ENCODE peak calls at places on chromosome 15, in nine cellular contexts. One of them, this sample, is unnamed. For H3K27me3, the result is how much of the 10 kb centered on the place peaks cover.

GRCh38 chr15:81027200-81027599 is 26.5 kb downstream of the TLNRD1 start:
- DNase-seq in upper lobe of right lung: no peak
- DNase-seq in H9: no peak
- DNase-seq in left ventricle myocardium inferior: no peak
- DNase-seq in HCT116: no peak
- DNase-seq in lower lobe of right lung: no peak
- DNase-seq in psoas muscle: no peak
- DNase-seq in gastrocnemius medialis: no peak
- DNase-seq in SK-N-SH: no peak
- DNase-seq in this sample: no peak

GRCh38 chr15:41001524-41001923 is 48.3 kb downstream of the CHAC1 start:
- DNase-seq in gastrocnemius medialis: no peak
- DNase-seq in left ventricle myocardium inferior: no peak
- DNase-seq in lower lobe of right lung: no peak
- DNase-seq in H9: no peak
- DNase-seq in upper lobe of right lung: no peak
- DNase-seq in SK-N-SH: no peak
- DNase-seq in psoas muscle: no peak
- DNase-seq in HCT116: no peak
- DNase-seq in this sample: no peak

GRCh38 chr15:84034831-84035753 is 200.5 kb upstream of the GOLGA6L4 start:
- DNase-seq in psoas muscle: no peak
- DNase-seq in lower lobe of right lung: no peak
- DNase-seq in H9: peak
- DNase-seq in SK-N-SH: peak
- DNase-seq in upper lobe of right lung: no peak
- DNase-seq in HCT116: peak
- DNase-seq in left ventricle myocardium inferior: no peak
- DNase-seq in gastrocnemius medialis: no peak
- DNase-seq in this sample: peak

GRCh38 chr15:89383635-89384604 is 49.3 kb upstream of the POLG start:
- DNase-seq in H9: peak
- DNase-seq in gastrocnemius medialis: no peak
- DNase-seq in lower lobe of right lung: no peak
- DNase-seq in left ventricle myocardium inferior: peak
- DNase-seq in psoas muscle: no peak
- DNase-seq in HCT116: no peak
- DNase-seq in SK-N-SH: peak
- DNase-seq in upper lobe of right lung: no peak
- DNase-seq in this sample: no peak

GRCh38 chr15:34161329-34161953 is 48.5 kb downstream of the KATNBL1 start:
- DNase-seq in HCT116: peak
- DNase-seq in H9: peak
- DNase-seq in psoas muscle: no peak
- DNase-seq in lower lobe of right lung: no peak
- DNase-seq in left ventricle myocardium inferior: no peak
- DNase-seq in upper lobe of right lung: no peak
- DNase-seq in SK-N-SH: no peak
- DNase-seq in gastrocnemius medialis: no peak
- DNase-seq in this sample: no peak

GRCh38 chr15:89103481-89104171 is 15.4 kb downstream of the ABHD2 start:
- DNase-seq in gastrocnemius medialis: peak
- DNase-seq in SK-N-SH: no peak
- DNase-seq in upper lobe of right lung: no peak
- DNase-seq in HCT116: no peak
- DNase-seq in lower lobe of right lung: no peak
- DNase-seq in psoas muscle: no peak
- DNase-seq in H9: no peak
- DNase-seq in left ventricle myocardium inferior: no peak
- DNase-seq in this sample: no peak

GRCh38 chr15:101039461-101039860 is 120.3 kb downstream of the LRRK1 start:
- DNase-seq in HCT116: no peak
- DNase-seq in upper lobe of right lung: no peak
- DNase-seq in H9: peak
- DNase-seq in lower lobe of right lung: no peak
- DNase-seq in gastrocnemius medialis: no peak
- DNase-seq in psoas muscle: no peak
- DNase-seq in SK-N-SH: no peak
- DNase-seq in left ventricle myocardium inferior: no peak
- DNase-seq in this sample: no peak

GRCh38 chr15:94164202-94164807 is 67.1 kb upstream of the MCTP2 start:
- DNase-seq in psoas muscle: peak
- DNase-seq in upper lobe of right lung: no peak
- DNase-seq in lower lobe of right lung: no peak
- DNase-seq in left ventricle myocardium inferior: no peak
- DNase-seq in SK-N-SH: peak
- DNase-seq in HCT116: peak
- DNase-seq in H9: peak
- DNase-seq in gastrocnemius medialis: no peak
- DNase-seq in this sample: peak

GRCh38 chr15:101159096-101159935 is 92.5 kb downstream of the CHSY1 start:
- DNase-seq in upper lobe of right lung: no peak
- DNase-seq in HCT116: no peak
- DNase-seq in lower lobe of right lung: peak
- DNase-seq in left ventricle myocardium inferior: no peak
- DNase-seq in SK-N-SH: no peak
- DNase-seq in gastrocnemius medialis: no peak
- DNase-seq in H9: no peak
- DNase-seq in psoas muscle: no peak
- DNase-seq in this sample: no peak

GRCh38 chr15:47620960-47621681 is 96.2 kb upstream of the SEMA6D start:
- DNase-seq in HCT116: no peak
- DNase-seq in H9: no peak
- DNase-seq in gastrocnemius medialis: no peak
- DNase-seq in upper lobe of right lung: no peak
- DNase-seq in left ventricle myocardium inferior: no peak
- DNase-seq in lower lobe of right lung: no peak
- DNase-seq in psoas muscle: no peak
- DNase-seq in SK-N-SH: no peak
- DNase-seq in this sample: no peak

GRCh38 chr15:100131321-100132224 is 210.2 kb downstream of the ADAMTS17 start:
- DNase-seq in lower lobe of right lung: peak
- DNase-seq in upper lobe of right lung: no peak
- DNase-seq in HCT116: no peak
- DNase-seq in H9: peak
- DNase-seq in SK-N-SH: no peak
- DNase-seq in left ventricle myocardium inferior: peak
- DNase-seq in psoas muscle: no peak
- DNase-seq in gastrocnemius medialis: no peak
- DNase-seq in this sample: no peak

GRCh38 chr15:98943609-98944111 is 63.9 kb downstream of the PGPEP1L start:
- DNase-seq in H9: no peak
- DNase-seq in lower lobe of right lung: no peak
- DNase-seq in upper lobe of right lung: no peak
- DNase-seq in left ventricle myocardium inferior: peak
- DNase-seq in psoas muscle: peak
- DNase-seq in gastrocnemius medialis: peak
- DNase-seq in SK-N-SH: no peak
- DNase-seq in HCT116: no peak
- DNase-seq in this sample: no peak

GRCh38 chr15:74176262-74177208 is 3.0 kb downstream of the ISLR start:
- DNase-seq in left ventricle myocardium inferior: peak
- DNase-seq in SK-N-SH: peak
- DNase-seq in gastrocnemius medialis: no peak
- DNase-seq in lower lobe of right lung: peak
- DNase-seq in upper lobe of right lung: peak
- DNase-seq in psoas muscle: no peak
- DNase-seq in H9: peak
- DNase-seq in HCT116: no peak
- DNase-seq in this sample: no peak

GRCh38 chr15:68055224-68055705 is 1.1 kb downstream of the PIAS1 start:
- DNase-seq in H9: no peak
- DNase-seq in HCT116: no peak
- DNase-seq in gastrocnemius medialis: no peak
- DNase-seq in upper lobe of right lung: no peak
- DNase-seq in left ventricle myocardium inferior: no peak
- DNase-seq in psoas muscle: no peak
- DNase-seq in lower lobe of right lung: no peak
- DNase-seq in SK-N-SH: peak
- DNase-seq in this sample: no peak

GRCh38 chr15:100520132-100520921 is 8.4 kb downstream of the CERS3 start:
- DNase-seq in lower lobe of right lung: no peak
- DNase-seq in gastrocnemius medialis: no peak
- DNase-seq in upper lobe of right lung: no peak
- DNase-seq in H9: no peak
- DNase-seq in SK-N-SH: no peak
- DNase-seq in left ventricle myocardium inferior: no peak
- DNase-seq in HCT116: no peak
- DNase-seq in psoas muscle: no peak
- DNase-seq in this sample: no peak

DNA sequence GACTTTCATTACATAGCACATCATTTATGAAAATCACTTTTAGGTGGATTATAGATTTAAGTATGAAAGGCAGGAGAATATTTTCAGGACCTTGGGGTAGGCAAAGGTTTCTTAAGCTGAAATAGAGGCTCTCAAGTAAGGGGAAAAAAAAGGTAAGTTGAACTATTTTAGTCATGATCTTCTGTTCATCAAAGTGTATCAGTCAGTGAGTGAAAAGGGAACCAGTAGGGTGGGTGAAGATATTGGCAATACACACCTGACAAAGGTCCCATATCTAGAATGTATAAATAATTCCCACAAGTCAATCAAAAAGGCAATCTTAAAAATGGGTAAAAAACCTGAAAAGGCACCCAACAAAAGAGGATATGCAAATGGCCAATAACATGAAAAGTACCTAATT is 218.6 kb downstream of the KLF13 start:
- DNase-seq in left ventricle myocardium inferior: no peak
- DNase-seq in psoas muscle: no peak
- DNase-seq in upper lobe of right lung: no peak
- DNase-seq in gastrocnemius medialis: no peak
- DNase-seq in HCT116: no peak
- DNase-seq in lower lobe of right lung: no peak
- DNase-seq in H9: no peak
- DNase-seq in SK-N-SH: no peak
- DNase-seq in this sample: no peak
- H3K27me3 ChIP-seq in left ventricle myocardium inferior: under half
- H3K27me3 ChIP-seq in psoas muscle: under half
- H3K27me3 ChIP-seq in upper lobe of right lung: under half
- H3K27me3 ChIP-seq in gastrocnemius medialis: under half
- H3K27me3 ChIP-seq in HCT116: half or more
- H3K27me3 ChIP-seq in lower lobe of right lung: under half
- H3K27me3 ChIP-seq in H9: under half
- H3K27me3 ChIP-seq in SK-N-SH: under half
- H3K27me3 ChIP-seq in this sample: under half

GRCh38 chr15:42088801-42089640 is 5.3 kb downstream of the PLA2G4D start:
- DNase-seq in left ventricle myocardium inferior: no peak
- DNase-seq in psoas muscle: no peak
- DNase-seq in HCT116: no peak
- DNase-seq in upper lobe of right lung: no peak
- DNase-seq in SK-N-SH: no peak
- DNase-seq in gastrocnemius medialis: no peak
- DNase-seq in H9: no peak
- DNase-seq in lower lobe of right lung: no peak
- DNase-seq in this sample: no peak
- H3K27me3 ChIP-seq in left ventricle myocardium inferior: under half
- H3K27me3 ChIP-seq in psoas muscle: under half
- H3K27me3 ChIP-seq in HCT116: under half
- H3K27me3 ChIP-seq in upper lobe of right lung: under half
- H3K27me3 ChIP-seq in SK-N-SH: under half
- H3K27me3 ChIP-seq in gastrocnemius medialis: under half
- H3K27me3 ChIP-seq in H9: under half
- H3K27me3 ChIP-seq in lower lobe of right lung: under half
- H3K27me3 ChIP-seq in this sample: under half

GRCh38 chr15:66131200-66131599 is 122.3 kb downstream of the MEGF11 start:
- DNase-seq in H9: no peak
- DNase-seq in SK-N-SH: no peak
- DNase-seq in gastrocnemius medialis: no peak
- DNase-seq in HCT116: no peak
- DNase-seq in lower lobe of right lung: no peak
- DNase-seq in psoas muscle: no peak
- DNase-seq in left ventricle myocardium inferior: no peak
- DNase-seq in upper lobe of right lung: no peak
- DNase-seq in this sample: no peak
- H3K27me3 ChIP-seq in H9: under half
- H3K27me3 ChIP-seq in SK-N-SH: under half
- H3K27me3 ChIP-seq in gastrocnemius medialis: under half
- H3K27me3 ChIP-seq in HCT116: under half
- H3K27me3 ChIP-seq in lower lobe of right lung: under half
- H3K27me3 ChIP-seq in psoas muscle: under half
- H3K27me3 ChIP-seq in left ventricle myocardium inferior: half or more
- H3K27me3 ChIP-seq in upper lobe of right lung: under half
- H3K27me3 ChIP-seq in this sample: under half

GRCh38 chr15:63040509-63040908 is 2.0 kb upstream of the TPM1 start:
- DNase-seq in SK-N-SH: no peak
- DNase-seq in left ventricle myocardium inferior: no peak
- DNase-seq in psoas muscle: no peak
- DNase-seq in HCT116: no peak
- DNase-seq in H9: no peak
- DNase-seq in upper lobe of right lung: no peak
- DNase-seq in lower lobe of right lung: no peak
- DNase-seq in gastrocnemius medialis: no peak
- DNase-seq in this sample: no peak

GRCh38 chr15:63040954-63041353 is 1.6 kb upstream of the TPM1 start:
- DNase-seq in SK-N-SH: peak
- DNase-seq in upper lobe of right lung: no peak
- DNase-seq in HCT116: no peak
- DNase-seq in gastrocnemius medialis: no peak
- DNase-seq in lower lobe of right lung: no peak
- DNase-seq in H9: no peak
- DNase-seq in psoas muscle: no peak
- DNase-seq in left ventricle myocardium inferior: peak
- DNase-seq in this sample: no peak

GRCh38 chr15:63041982-63042878 is at the start of gene TPM1:
- DNase-seq in upper lobe of right lung: peak
- DNase-seq in SK-N-SH: peak
- DNase-seq in psoas muscle: peak
- DNase-seq in left ventricle myocardium inferior: peak
- DNase-seq in H9: peak
- DNase-seq in gastrocnemius medialis: peak
- DNase-seq in HCT116: no peak
- DNase-seq in lower lobe of right lung: peak
- DNase-seq in this sample: no peak

GRCh38 chr15:63042879-63043340 is 363 bp downstream of the TPM1 start:
- DNase-seq in psoas muscle: peak
- DNase-seq in HCT116: no peak
- DNase-seq in H9: no peak
- DNase-seq in left ventricle myocardium inferior: no peak
- DNase-seq in lower lobe of right lung: no peak
- DNase-seq in SK-N-SH: peak
- DNase-seq in upper lobe of right lung: peak
- DNase-seq in gastrocnemius medialis: no peak
- DNase-seq in this sample: no peak

DNA sequence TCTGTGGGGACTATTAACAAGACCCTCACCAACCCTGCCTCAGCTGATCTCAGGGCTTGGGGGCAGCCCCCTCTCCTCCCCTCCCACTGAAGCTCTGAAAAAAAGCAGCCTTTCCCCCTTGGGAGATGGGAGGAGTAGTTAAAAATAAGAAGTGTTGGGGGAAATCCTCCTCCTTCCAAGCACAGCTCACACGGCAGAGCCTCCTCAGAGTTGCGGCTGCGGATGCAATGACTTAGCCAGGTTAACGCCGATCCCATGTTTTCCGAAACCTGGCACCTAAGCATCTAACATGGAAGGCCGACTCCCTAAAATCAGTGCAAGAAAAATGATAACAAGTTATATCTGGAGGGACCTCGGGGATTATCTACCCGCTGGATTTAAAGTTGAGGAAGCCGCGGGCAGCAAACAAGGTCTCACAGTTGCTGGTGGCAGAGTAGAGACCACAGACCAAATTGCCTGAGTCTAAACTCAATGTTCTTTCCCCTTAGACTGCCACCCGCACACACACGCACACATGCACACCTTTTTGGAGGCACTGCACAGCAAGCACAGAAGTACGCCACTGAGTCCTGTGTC is 1.1 kb upstream of the TPM1 start:
- DNase-seq in gastrocnemius medialis: no peak
- DNase-seq in upper lobe of right lung: no peak
- DNase-seq in H9: no peak
- DNase-seq in HCT116: no peak
- DNase-seq in SK-N-SH: no peak
- DNase-seq in lower lobe of right lung: no peak
- DNase-seq in psoas muscle: no peak
- DNase-seq in left ventricle myocardium inferior: no peak
- DNase-seq in this sample: no peak
- H3K27me3 ChIP-seq in gastrocnemius medialis: under half
- H3K27me3 ChIP-seq in upper lobe of right lung: under half
- H3K27me3 ChIP-seq in H9: under half
- H3K27me3 ChIP-seq in HCT116: under half
- H3K27me3 ChIP-seq in SK-N-SH: under half
- H3K27me3 ChIP-seq in lower lobe of right lung: under half
- H3K27me3 ChIP-seq in psoas muscle: under half
- H3K27me3 ChIP-seq in left ventricle myocardium inferior: under half
- H3K27me3 ChIP-seq in this sample: under half

This sample was measured in iPS DF 6.9.